ENCODE peak calls at places on chromosomes 2 and 18, in four cellular contexts. X is NCI-H2081; F is stimulated activated CD8-positive, alpha-beta memory T cell treated with anti-CD3 and anti-CD28 coated beads, Interleukin-4, amount 100 ng/mL, for 4 hours; A is spleen. I is an unnamed sample.

GRCh38 chr18:79964330-79965118 is at the start of gene HSBP1L1:
- DNase-seq in A (peak), F (no peak), X (no peak), I (no peak)

GRCh38 chr2:36556847-36557246 is 41.1 kb downstream of the FEZ2 start:
- DNase-seq in A (no peak), F (no peak), X (no peak), I (no peak)

GRCh38 chr2:75503048-75503607 is 57.6 kb downstream of the EVA1A start:
- DNase-seq in A (no peak), F (no peak), X (peak), I (no peak)

GRCh38 chr2:164620873-164621760 is at the start of gene GRB14:
- DNase-seq in X (peak), A (peak), F (no peak), I (no peak)

GRCh38 chr2:119659601-119660342 is 19.2 kb upstream of the TMEM177 start:
- DNase-seq in A (no peak), X (peak), F (no peak), I (no peak)

GRCh38 chr18:58276640-58277456 is 232.8 kb downstream of the NEDD4L start:
- DNase-seq in A (no peak), X (no peak), F (no peak), I (no peak)

GRCh38 chr2:199659207-199659606 is 191.8 kb downstream of the FTCDNL1 start:
- DNase-seq in A (peak), F (no peak), X (peak), I (no peak)

GRCh38 chr2:9690252-9690651 is 59.5 kb upstream of the YWHAQ start:
- DNase-seq in F (no peak), X (no peak), A (no peak), I (peak)

GRCh38 chr2:122129399-122129798 is 373.9 kb downstream of the TSN start:
- DNase-seq in X (no peak), F (no peak), A (no peak), I (no peak)

GRCh38 chr2:72895759-72896281 is 8.6 kb downstream of the SPR start:
- DNase-seq in X (no peak), A (no peak), F (no peak), I (peak)

GRCh38 chr2:99404800-99405669 is 67.8 kb downstream of the EIF5B start:
- DNase-seq in F (no peak), A (no peak), X (no peak), I (no peak)

GRCh38 chr18:73296686-73297085 is 428.9 kb upstream of the NETO1 start:
- DNase-seq in F (no peak), A (no peak), X (peak), I (no peak)

GRCh38 chr2:25104741-25105140 is 62.9 kb downstream of the EFR3B start:
- DNase-seq in X (no peak), F (no peak), A (no peak), I (no peak)

GRCh38 chr2:177149155-177149503 is 63.5 kb upstream of the HNRNPA3 start:
- DNase-seq in F (no peak), X (no peak), A (no peak), I (no peak)

GRCh38 chr2:16316456-16317210 is 349.0 kb downstream of the CYRIA start:
- DNase-seq in A (no peak), X (no peak), F (no peak), I (no peak)

GRCh38 chr18:26004827-26005226 is 85.6 kb downstream of the SS18 start:
- DNase-seq in A (no peak), F (no peak), X (no peak), I (no peak)

GRCh38 chr2:188091235-188091634 is 200.4 kb upstream of the GULP1 start:
- DNase-seq in F (no peak), A (no peak), X (peak), I (no peak)

GRCh38 chr2:37324786-37325624 is at the start of gene PRKD3:
- DNase-seq in F (peak), A (no peak), X (peak), I (peak)

GRCh38 chr2:120826716-120827410 is 91.2 kb downstream of the GLI2 start:
- DNase-seq in F (no peak), A (peak), X (no peak), I (no peak)

GRCh38 chr2:150732064-150732463 is 244.6 kb upstream of the RND3 start:
- DNase-seq in F (no peak), A (no peak), X (no peak), I (no peak)

GRCh38 chr2:45821558-45822271 is 170.2 kb downstream of the PRKCE start:
- DNase-seq in A (no peak), X (peak), F (no peak), I (no peak)

GRCh38 chr18:62329676-62330454 is 4.8 kb downstream of the TNFRSF11A start:
- DNase-seq in X (peak), F (no peak), A (no peak), I (no peak)

GRCh38 chr2:135875491-135876065 is 665 bp downstream of the MCM6 start:
- DNase-seq in F (peak), X (peak), A (peak), I (peak)

GRCh38 chr2:20471148-20471547 is 24.3 kb downstream of the RHOB start:
- DNase-seq in F (no peak), X (no peak), A (no peak), I (no peak)

GRCh38 chr2:101418704-101419663 is 31.7 kb upstream of the CREG2 start:
- DNase-seq in X (peak), A (no peak), F (peak), I (no peak)

GRCh38 chr18:75433098-75433497 is 5.6 kb upstream of the SMIM21 start:
- DNase-seq in X (no peak), A (no peak), F (no peak), I (no peak)

GRCh38 chr2:240739797-240740196 is 48.1 kb downstream of the AQP12A start:
- DNase-seq in A (no peak), X (no peak), F (no peak), I (no peak)

GRCh38 chr2:143801561-143801960 is 672.3 kb downstream of the ARHGAP15 start:
- DNase-seq in X (no peak), A (no peak), F (no peak), I (no peak)

GRCh38 chr2:44817673-44818335 is 123.7 kb upstream of the SIX3 start:
- DNase-seq in X (no peak), A (no peak), F (no peak), I (no peak)

GRCh38 chr2:74554821-74555531 is 456 bp downstream of the DOK1 start:
- DNase-seq in F (no peak), X (peak), A (peak), I (no peak)

GRCh38 chr2:239213420-239214101 is 187.3 kb downstream of the HDAC4 start:
- DNase-seq in A (no peak), X (no peak), F (no peak), I (no peak)

GRCh38 chr2:30201990-30202389 is 29.3 kb upstream of the LBH start:
- DNase-seq in X (no peak), F (no peak), A (no peak), I (peak)

GRCh38 chr2:1686784-1687105 is 57.6 kb downstream of the PXDN start:
- DNase-seq in X (no peak), F (no peak), A (no peak), I (no peak)

GRCh38 chr2:198054299-198054698 is 249.9 kb downstream of the PLCL1 start:
- DNase-seq in F (no peak), A (no peak), X (no peak), I (no peak)

GRCh38 chr2:227460079-227460485 is 11.9 kb upstream of the AGFG1 start:
- DNase-seq in X (no peak), A (peak), F (peak), I (no peak)

GRCh38 chr2:37274354-37274965 is 43.0 kb downstream of the NDUFAF7 start:
- DNase-seq in X (no peak), F (no peak), A (no peak), I (no peak)

GRCh38 chr2:36889782-36890181 is 76.6 kb downstream of the STRN start:
- DNase-seq in F (no peak), A (no peak), X (no peak), I (no peak)